ENCODE peak calls at places on chromosomes 6 and 20, in seven cellular contexts. One of them, this sample, is unnamed. For H3K36me3 and H3K4me1, the result is how much of the 10 kb centered on the place peaks cover.

GRCh38 chr20:50450961-50451752 is 59.0 kb upstream of the PTPN1 start:
- DNase-seq in heart left ventricle: peak
- DNase-seq in GM23338: peak
- DNase-seq in PC-9: no peak
- DNase-seq in neural progenitor cell: peak
- DNase-seq in K562: no peak
- DNase-seq in spleen: peak
- DNase-seq in this sample: peak

GRCh38 chr6:42260972-42261371 is 43.3 kb upstream of the MRPS10 start:
- DNase-seq in heart left ventricle: no peak
- DNase-seq in PC-9: no peak
- DNase-seq in spleen: no peak
- DNase-seq in neural progenitor cell: peak
- DNase-seq in K562: peak
- DNase-seq in GM23338: peak
- DNase-seq in this sample: peak

GRCh38 chr6:113676057-113676456 is 181.1 kb upstream of the MARCKS start:
- DNase-seq in K562: no peak
- DNase-seq in GM23338: no peak
- DNase-seq in spleen: no peak
- DNase-seq in heart left ventricle: no peak
- DNase-seq in neural progenitor cell: no peak
- DNase-seq in PC-9: no peak
- DNase-seq in this sample: no peak

GRCh38 chr6:44002591-44003344 is 124.5 kb downstream of the MRPL14 start:
- DNase-seq in PC-9: no peak
- DNase-seq in GM23338: peak
- DNase-seq in K562: no peak
- DNase-seq in heart left ventricle: peak
- DNase-seq in neural progenitor cell: peak
- DNase-seq in spleen: peak
- DNase-seq in this sample: no peak

GRCh38 chr20:45592574-45593189 is 13.6 kb upstream of the WFDC8 start:
- DNase-seq in PC-9: peak
- DNase-seq in neural progenitor cell: peak
- DNase-seq in K562: peak
- DNase-seq in heart left ventricle: no peak
- DNase-seq in GM23338: peak
- DNase-seq in spleen: no peak
- DNase-seq in this sample: no peak

GRCh38 chr6:624979-625378 is 31.9 kb downstream of the HUS1B start:
- DNase-seq in neural progenitor cell: peak
- DNase-seq in GM23338: peak
- DNase-seq in PC-9: no peak
- DNase-seq in K562: no peak
- DNase-seq in heart left ventricle: no peak
- DNase-seq in spleen: no peak
- DNase-seq in this sample: peak

GRCh38 chr6:46098678-46099077 is 31.1 kb upstream of the ENPP4 start:
- DNase-seq in K562: no peak
- DNase-seq in neural progenitor cell: no peak
- DNase-seq in PC-9: no peak
- DNase-seq in heart left ventricle: no peak
- DNase-seq in spleen: no peak
- DNase-seq in GM23338: no peak
- DNase-seq in this sample: no peak

GRCh38 chr20:14817121-14817520 is 479.7 kb upstream of the FLRT3 start:
- DNase-seq in PC-9: no peak
- DNase-seq in GM23338: no peak
- DNase-seq in heart left ventricle: no peak
- DNase-seq in K562: no peak
- DNase-seq in neural progenitor cell: no peak
- DNase-seq in spleen: no peak
- DNase-seq in this sample: no peak

GRCh38 chr20:21159658-21160380 is 33.9 kb downstream of the KIZ start:
- DNase-seq in PC-9: no peak
- DNase-seq in K562: no peak
- DNase-seq in neural progenitor cell: no peak
- DNase-seq in GM23338: no peak
- DNase-seq in heart left ventricle: no peak
- DNase-seq in spleen: no peak
- DNase-seq in this sample: peak

GRCh38 chr20:37355252-37356180 is 9.6 kb downstream of the SRC start:
- DNase-seq in neural progenitor cell: no peak
- DNase-seq in spleen: peak
- DNase-seq in heart left ventricle: no peak
- DNase-seq in PC-9: no peak
- DNase-seq in GM23338: no peak
- DNase-seq in K562: no peak
- DNase-seq in this sample: peak

GRCh38 chr20:6886065-6886729 is 118.7 kb downstream of the BMP2 start:
- DNase-seq in K562: no peak
- DNase-seq in heart left ventricle: no peak
- DNase-seq in PC-9: no peak
- DNase-seq in neural progenitor cell: peak
- DNase-seq in spleen: no peak
- DNase-seq in GM23338: peak
- DNase-seq in this sample: no peak

GRCh38 chr20:38260378-38261053 is at the start of gene KIAA1755:
- DNase-seq in spleen: no peak
- DNase-seq in GM23338: peak
- DNase-seq in PC-9: peak
- DNase-seq in K562: peak
- DNase-seq in heart left ventricle: peak
- DNase-seq in neural progenitor cell: peak
- DNase-seq in this sample: peak

GRCh38 chr20:47315339-47315662 is 41.2 kb downstream of the ZMYND8 start:
- DNase-seq in heart left ventricle: no peak
- DNase-seq in PC-9: no peak
- DNase-seq in K562: no peak
- DNase-seq in GM23338: peak
- DNase-seq in neural progenitor cell: peak
- DNase-seq in spleen: no peak
- DNase-seq in this sample: no peak

GRCh38 chr20:3420211-3420707 is 12.8 kb upstream of the DNAAF9 start:
- DNase-seq in neural progenitor cell: no peak
- DNase-seq in spleen: no peak
- DNase-seq in PC-9: no peak
- DNase-seq in heart left ventricle: peak
- DNase-seq in K562: no peak
- DNase-seq in GM23338: no peak
- DNase-seq in this sample: peak

GRCh38 chr6:36444470-36444869 is 1.7 kb downstream of the KCTD20 start:
- DNase-seq in K562: no peak
- DNase-seq in heart left ventricle: no peak
- DNase-seq in neural progenitor cell: no peak
- DNase-seq in GM23338: no peak
- DNase-seq in spleen: no peak
- DNase-seq in PC-9: no peak
- DNase-seq in this sample: no peak

GRCh38 chr6:85354761-85355618 is 94.9 kb upstream of the NT5E start:
- DNase-seq in heart left ventricle: peak
- DNase-seq in K562: peak
- DNase-seq in spleen: peak
- DNase-seq in PC-9: peak
- DNase-seq in neural progenitor cell: peak
- DNase-seq in GM23338: peak
- DNase-seq in this sample: peak

GRCh38 chr20:46121531-46121930 is 3.4 kb downstream of the CD40 start:
- DNase-seq in neural progenitor cell: no peak
- DNase-seq in spleen: no peak
- DNase-seq in GM23338: no peak
- DNase-seq in K562: no peak
- DNase-seq in heart left ventricle: no peak
- DNase-seq in PC-9: no peak
- DNase-seq in this sample: no peak

DNA sequence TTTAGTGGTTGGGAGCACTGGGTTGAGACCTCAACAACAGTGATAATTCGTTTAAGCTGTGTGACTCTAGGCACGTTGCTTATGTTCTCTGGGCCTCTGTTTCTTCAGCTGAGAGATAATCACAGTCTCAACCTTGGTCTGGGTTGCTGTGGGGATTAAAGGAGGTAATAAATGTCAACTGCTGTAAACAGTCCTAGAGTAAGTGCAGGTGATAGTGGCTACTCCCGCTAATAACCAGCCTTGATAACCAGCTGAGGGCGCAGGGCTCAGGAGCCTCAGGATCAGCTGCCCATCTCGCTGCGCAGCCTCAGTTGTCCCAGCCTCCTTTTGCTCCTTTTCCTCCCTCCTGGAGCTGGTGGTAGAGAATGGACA is 58.0 kb downstream of the JARID2 start:
- DNase-seq in heart left ventricle: no peak
- DNase-seq in K562: no peak
- DNase-seq in spleen: no peak
- DNase-seq in GM23338: no peak
- DNase-seq in PC-9: no peak
- DNase-seq in neural progenitor cell: no peak
- DNase-seq in this sample: no peak
- TF ChIP-seq CTCF in heart left ventricle: no peak
- TF ChIP-seq CTCF in K562: no peak
- TF ChIP-seq CTCF in spleen: no peak
- TF ChIP-seq CTCF in GM23338: no peak
- TF ChIP-seq CTCF in PC-9: no peak
- TF ChIP-seq CTCF in neural progenitor cell: no peak
- TF ChIP-seq CTCF in this sample: no peak

DNA sequence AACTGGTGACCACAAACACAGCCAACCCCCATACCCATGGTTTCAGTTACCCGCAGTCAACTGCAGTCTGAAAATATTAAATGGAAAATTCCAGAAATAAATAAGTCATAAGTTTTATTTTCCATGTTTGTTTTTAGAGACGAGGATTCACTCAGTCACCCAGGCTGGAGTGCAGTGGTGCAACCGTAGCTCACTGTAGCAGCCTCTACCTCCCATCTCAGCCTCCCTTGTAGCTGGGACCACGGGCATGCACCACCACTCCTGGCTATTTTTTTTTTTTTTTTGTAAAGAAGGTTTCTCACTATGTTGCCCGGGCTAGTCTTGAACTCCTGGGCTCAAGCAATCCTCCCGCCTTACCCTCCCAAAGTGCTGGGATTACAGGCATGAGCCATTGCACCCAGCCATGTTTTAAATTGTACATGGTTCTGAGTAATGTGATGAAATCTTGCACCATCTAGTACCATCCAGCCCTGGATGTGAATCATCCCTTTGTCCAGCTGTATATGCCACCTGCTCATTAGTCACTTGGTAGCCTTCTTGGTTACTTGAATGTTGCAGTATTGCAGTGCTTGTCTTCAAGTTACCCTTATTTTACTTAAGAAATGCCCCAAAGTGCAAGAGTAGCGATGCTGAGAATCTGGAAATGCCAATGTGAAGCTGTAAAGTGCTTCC is 14.5 kb downstream of the CSNK2A1 start:
- DNase-seq in spleen: no peak
- DNase-seq in PC-9: peak
- DNase-seq in K562: no peak
- DNase-seq in GM23338: no peak
- DNase-seq in heart left ventricle: no peak
- DNase-seq in neural progenitor cell: no peak
- DNase-seq in this sample: no peak
- H3K36me3 ChIP-seq in spleen: half or more
- H3K36me3 ChIP-seq in PC-9: under half
- H3K36me3 ChIP-seq in K562: half or more
- H3K36me3 ChIP-seq in GM23338: under half
- H3K36me3 ChIP-seq in heart left ventricle: under half
- H3K36me3 ChIP-seq in neural progenitor cell: under half
- H3K36me3 ChIP-seq in this sample: under half

GRCh38 chr6:19452495-19452894 is 384.7 kb upstream of the ID4 start:
- DNase-seq in heart left ventricle: no peak
- DNase-seq in spleen: no peak
- DNase-seq in K562: no peak
- DNase-seq in GM23338: peak
- DNase-seq in PC-9: no peak
- DNase-seq in neural progenitor cell: peak
- DNase-seq in this sample: no peak

GRCh38 chr6:19454999-19455392 is 382.2 kb upstream of the ID4 start:
- DNase-seq in PC-9: peak
- DNase-seq in neural progenitor cell: no peak
- DNase-seq in GM23338: no peak
- DNase-seq in K562: no peak
- DNase-seq in spleen: no peak
- DNase-seq in heart left ventricle: no peak
- DNase-seq in this sample: no peak

GRCh38 chr6:19446570-19446969 is 390.6 kb upstream of the ID4 start:
- DNase-seq in neural progenitor cell: no peak
- DNase-seq in K562: no peak
- DNase-seq in GM23338: no peak
- DNase-seq in spleen: no peak
- DNase-seq in PC-9: no peak
- DNase-seq in heart left ventricle: no peak
- DNase-seq in this sample: no peak

GRCh38 chr6:19454296-19454998 is 382.7 kb upstream of the ID4 start:
- DNase-seq in GM23338: no peak
- DNase-seq in heart left ventricle: no peak
- DNase-seq in PC-9: peak
- DNase-seq in spleen: no peak
- DNase-seq in K562: no peak
- DNase-seq in neural progenitor cell: no peak
- DNase-seq in this sample: no peak

GRCh38 chr6:19450651-19451050 is 386.5 kb upstream of the ID4 start:
- DNase-seq in spleen: no peak
- DNase-seq in GM23338: no peak
- DNase-seq in PC-9: no peak
- DNase-seq in K562: no peak
- DNase-seq in heart left ventricle: no peak
- DNase-seq in neural progenitor cell: no peak
- DNase-seq in this sample: no peak
- H3K4me1 ChIP-seq in spleen: under half
- H3K4me1 ChIP-seq in GM23338: under half
- H3K4me1 ChIP-seq in PC-9: under half
- H3K4me1 ChIP-seq in K562: under half
- H3K4me1 ChIP-seq in heart left ventricle: under half
- H3K4me1 ChIP-seq in neural progenitor cell: under half
- H3K4me1 ChIP-seq in this sample: under half

GRCh38 chr20:11354841-11355240 is 562.9 kb upstream of the BTBD3 start:
- DNase-seq in heart left ventricle: no peak
- DNase-seq in neural progenitor cell: no peak
- DNase-seq in spleen: no peak
- DNase-seq in PC-9: no peak
- DNase-seq in K562: no peak
- DNase-seq in GM23338: no peak
- DNase-seq in this sample: no peak

GRCh38 chr20:11344939-11345338 is 572.8 kb upstream of the BTBD3 start:
- DNase-seq in GM23338: no peak
- DNase-seq in PC-9: no peak
- DNase-seq in K562: no peak
- DNase-seq in spleen: no peak
- DNase-seq in heart left ventricle: no peak
- DNase-seq in neural progenitor cell: no peak
- DNase-seq in this sample: no peak

GRCh38 chr20:11352041-11352440 is 565.7 kb upstream of the BTBD3 start:
- DNase-seq in GM23338: no peak
- DNase-seq in K562: no peak
- DNase-seq in heart left ventricle: no peak
- DNase-seq in neural progenitor cell: peak
- DNase-seq in spleen: no peak
- DNase-seq in PC-9: no peak
- DNase-seq in this sample: no peak

GRCh38 chr20:11355338-11355737 is 562.4 kb upstream of the BTBD3 start:
- DNase-seq in spleen: no peak
- DNase-seq in GM23338: no peak
- DNase-seq in PC-9: no peak
- DNase-seq in heart left ventricle: no peak
- DNase-seq in K562: no peak
- DNase-seq in neural progenitor cell: no peak
- DNase-seq in this sample: no peak

GRCh38 chr20:11350126-11351005 is 567.3 kb upstream of the BTBD3 start:
- DNase-seq in heart left ventricle: no peak
- DNase-seq in GM23338: no peak
- DNase-seq in PC-9: no peak
- DNase-seq in K562: no peak
- DNase-seq in neural progenitor cell: no peak
- DNase-seq in spleen: no peak
- DNase-seq in this sample: no peak
- TF ChIP-seq CTCF in heart left ventricle: no peak
- TF ChIP-seq CTCF in GM23338: no peak
- TF ChIP-seq CTCF in PC-9: no peak
- TF ChIP-seq CTCF in K562: no peak
- TF ChIP-seq CTCF in neural progenitor cell: no peak
- TF ChIP-seq CTCF in spleen: no peak
- TF ChIP-seq CTCF in this sample: no peak

This sample was measured in sigmoid colon.